ENCODE peak calls at places on chromosomes 4 and X, in six cellular contexts. One of them, this sample, is unnamed.

GRCh38 chr4:153075836-153076235 is 128.4 kb upstream of the TRIM2 start:
- DNase-seq in K562: no peak
- DNase-seq in H54: no peak
- DNase-seq in IMR-90: no peak
- DNase-seq in body of pancreas: no peak
- DNase-seq in sigmoid colon: no peak
- DNase-seq in this sample: no peak

GRCh38 chrX:57044226-57044625 is 48.9 kb upstream of the SPIN3 start:
- DNase-seq in K562: peak; percentile 24
- DNase-seq in H54: no peak
- DNase-seq in IMR-90: no peak
- DNase-seq in body of pancreas: no peak
- DNase-seq in sigmoid colon: no peak
- DNase-seq in this sample: no peak

GRCh38 chr4:88158360-88159136 is at the start of gene ABCG2:
- DNase-seq in K562: peak; percentile 77
- DNase-seq in H54: no peak
- DNase-seq in IMR-90: peak; percentile 75
- DNase-seq in body of pancreas: peak; percentile 12
- DNase-seq in sigmoid colon: no peak
- DNase-seq in this sample: no peak

GRCh38 chr4:7044415-7044930 is 1.3 kb downstream of the TADA2B start:
- DNase-seq in K562: no peak
- DNase-seq in H54: no peak
- DNase-seq in IMR-90: no peak
- DNase-seq in body of pancreas: peak; percentile 49
- DNase-seq in sigmoid colon: no peak
- DNase-seq in this sample: no peak

GRCh38 chr4:172601195-172601594 is 567.4 kb upstream of the GALNT7 start:
- DNase-seq in K562: no peak
- DNase-seq in H54: no peak
- DNase-seq in IMR-90: no peak
- DNase-seq in body of pancreas: no peak
- DNase-seq in sigmoid colon: no peak
- DNase-seq in this sample: no peak

GRCh38 chrX:39258331-39258730 is 457.1 kb downstream of the MID1IP1 start:
- DNase-seq in K562: peak; percentile 27
- DNase-seq in H54: no peak
- DNase-seq in IMR-90: no peak
- DNase-seq in body of pancreas: no peak
- DNase-seq in sigmoid colon: no peak
- DNase-seq in this sample: no peak

GRCh38 chr4:56681158-56681848 is at the start of gene HOPX:
- DNase-seq in K562: no peak
- DNase-seq in H54: no peak
- DNase-seq in IMR-90: no peak
- DNase-seq in body of pancreas: peak; percentile 43
- DNase-seq in sigmoid colon: no peak
- DNase-seq in this sample: peak; percentile 89

GRCh38 chrX:129125515-129125914 is 397.8 kb downstream of the SMARCA1 start:
- DNase-seq in K562: no peak
- DNase-seq in H54: no peak
- DNase-seq in IMR-90: no peak
- DNase-seq in body of pancreas: no peak
- DNase-seq in sigmoid colon: no peak
- DNase-seq in this sample: no peak

GRCh38 chrX:134542485-134542884 is 82.5 kb downstream of the HPRT1 start:
- DNase-seq in K562: peak; percentile 52
- DNase-seq in H54: peak; percentile 45
- DNase-seq in IMR-90: peak; percentile 70
- DNase-seq in body of pancreas: peak; percentile 34
- DNase-seq in sigmoid colon: no peak
- DNase-seq in this sample: no peak

GRCh38 chr4:156725257-156725656 is 246.3 kb downstream of the PDGFC start:
- DNase-seq in K562: no peak
- DNase-seq in H54: no peak
- DNase-seq in IMR-90: no peak
- DNase-seq in body of pancreas: no peak
- DNase-seq in sigmoid colon: no peak
- DNase-seq in this sample: no peak

GRCh38 chr4:147310312-147310711 is 170.6 kb upstream of the EDNRA start:
- DNase-seq in K562: no peak
- DNase-seq in H54: no peak
- DNase-seq in IMR-90: no peak
- DNase-seq in body of pancreas: no peak
- DNase-seq in sigmoid colon: no peak
- DNase-seq in this sample: no peak

GRCh38 chr4:155543126-155543765 is 123.4 kb upstream of the GUCY1A1 start:
- DNase-seq in K562: no peak
- DNase-seq in H54: peak; percentile 2
- DNase-seq in IMR-90: peak; percentile 83
- DNase-seq in body of pancreas: no peak
- DNase-seq in sigmoid colon: no peak
- DNase-seq in this sample: no peak

GRCh38 chr4:183638436-183638835 is 20.5 kb downstream of the RWDD4 start:
- DNase-seq in K562: no peak
- DNase-seq in H54: no peak
- DNase-seq in IMR-90: peak; percentile 59
- DNase-seq in body of pancreas: no peak
- DNase-seq in sigmoid colon: no peak
- DNase-seq in this sample: no peak

GRCh38 chr4:148674891-148675290 is 232.7 kb upstream of the NR3C2 start:
- DNase-seq in K562: no peak
- DNase-seq in H54: no peak
- DNase-seq in IMR-90: no peak
- DNase-seq in body of pancreas: no peak
- DNase-seq in sigmoid colon: no peak
- DNase-seq in this sample: no peak

GRCh38 chr4:148686449-148686848 is 244.2 kb upstream of the NR3C2 start:
- DNase-seq in K562: no peak
- DNase-seq in H54: no peak
- DNase-seq in IMR-90: no peak
- DNase-seq in body of pancreas: no peak
- DNase-seq in sigmoid colon: no peak
- DNase-seq in this sample: no peak

GRCh38 chr4:148684638-148685037 is 242.4 kb upstream of the NR3C2 start:
- DNase-seq in K562: no peak
- DNase-seq in H54: no peak
- DNase-seq in IMR-90: no peak
- DNase-seq in body of pancreas: no peak
- DNase-seq in sigmoid colon: no peak
- DNase-seq in this sample: no peak

GRCh38 chr4:148680884-148681283 is 238.7 kb upstream of the NR3C2 start:
- DNase-seq in K562: no peak
- DNase-seq in H54: no peak
- DNase-seq in IMR-90: no peak
- DNase-seq in body of pancreas: no peak
- DNase-seq in sigmoid colon: no peak
- DNase-seq in this sample: no peak
- TF ChIP-seq POLR2A in K562: no peak
- TF ChIP-seq POLR2A in H54: no peak
- TF ChIP-seq POLR2A in IMR-90: no peak
- TF ChIP-seq POLR2A in body of pancreas: no peak
- TF ChIP-seq POLR2A in sigmoid colon: no peak
- TF ChIP-seq POLR2A in this sample: no peak

DNA sequence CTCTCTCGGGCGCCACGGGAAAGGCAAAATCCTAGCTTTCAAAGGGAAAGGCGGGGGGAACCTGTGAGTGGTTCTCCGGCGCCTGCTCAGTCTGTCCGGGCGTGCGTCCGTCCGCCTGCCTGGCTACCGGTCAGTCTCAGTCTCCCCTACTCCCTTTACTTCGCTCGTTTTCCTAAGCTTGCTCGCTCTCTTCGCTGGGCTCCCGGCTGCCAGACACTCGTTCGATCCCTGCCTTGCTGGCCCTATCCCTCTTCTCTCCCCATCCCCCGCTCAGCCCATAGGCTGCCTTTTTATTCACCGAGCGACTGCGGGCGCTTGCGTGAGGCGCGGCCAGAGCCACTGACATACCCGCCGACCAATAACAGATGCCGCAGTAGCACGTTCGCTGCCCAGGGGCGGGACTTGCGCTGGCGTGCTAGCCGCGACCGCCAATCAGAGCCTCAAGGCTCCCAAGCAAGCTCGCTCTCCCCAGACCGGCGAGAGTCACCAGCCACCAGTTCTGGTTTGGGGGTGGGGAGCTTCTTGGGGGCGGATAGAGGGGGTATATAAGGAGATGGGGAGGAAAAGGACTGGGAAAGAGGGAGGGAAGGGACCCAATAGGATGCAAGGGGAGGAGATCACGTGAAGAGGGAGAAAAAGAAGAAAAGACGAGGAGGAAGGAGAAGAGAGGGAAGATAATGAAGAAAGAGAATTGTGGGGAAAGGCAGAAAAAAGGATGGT is 30.0 kb downstream of the ARHGEF9 start:
- DNase-seq in K562: peak; percentile 22
- DNase-seq in H54: peak; percentile 68
- DNase-seq in IMR-90: peak; percentile 93
- DNase-seq in body of pancreas: peak; percentile 91
- DNase-seq in sigmoid colon: peak; percentile 97
- DNase-seq in this sample: peak; percentile 90
- TF ChIP-seq POLR2A in K562: no peak
- TF ChIP-seq POLR2A in H54: peak; percentile 75
- TF ChIP-seq POLR2A in IMR-90: peak; percentile 66
- TF ChIP-seq POLR2A in body of pancreas: peak; percentile 54
- TF ChIP-seq POLR2A in sigmoid colon: peak; percentile 65
- TF ChIP-seq POLR2A in this sample: peak; percentile 78

GRCh38 chr4:80202784-80203553 is 5.7 kb downstream of the PRDM8 start:
- DNase-seq in K562: no peak
- DNase-seq in H54: no peak
- DNase-seq in IMR-90: peak; percentile 35
- DNase-seq in body of pancreas: no peak
- DNase-seq in sigmoid colon: peak; percentile 72
- DNase-seq in this sample: no peak
- TF ChIP-seq POLR2A in K562: no peak
- TF ChIP-seq POLR2A in H54: no peak
- TF ChIP-seq POLR2A in IMR-90: no peak
- TF ChIP-seq POLR2A in body of pancreas: no peak
- TF ChIP-seq POLR2A in sigmoid colon: no peak
- TF ChIP-seq POLR2A in this sample: no peak

GRCh38 chrX:1420371-1420770 is 28.5 kb upstream of the SLC25A6 start:
- DNase-seq in K562: peak; percentile 12
- DNase-seq in H54: no peak
- DNase-seq in IMR-90: no peak
- DNase-seq in body of pancreas: no peak
- DNase-seq in sigmoid colon: peak; percentile 57
- DNase-seq in this sample: no peak
- TF ChIP-seq POLR2A in K562: no peak
- TF ChIP-seq POLR2A in H54: no peak
- TF ChIP-seq POLR2A in IMR-90: no peak
- TF ChIP-seq POLR2A in body of pancreas: no peak
- TF ChIP-seq POLR2A in sigmoid colon: no peak
- TF ChIP-seq POLR2A in this sample: no peak

This sample was measured in prostate gland.